ENCODE peak calls at places on chromosome 9, in four cellular contexts. O is kidney, K is HCT116, Z is sigmoid colon. C is an unnamed sample.

GRCh38 chr9:18347381-18348084 is 126.4 kb upstream of the ADAMTSL1 start:
- DNase-seq in Z (peak; percentile 69), O (no peak), K (no peak), C (no peak)

GRCh38 chr9:136057236-136058151 is 37.6 kb downstream of the NACC2 start:
- DNase-seq in Z (peak; percentile 53), O (no peak), K (no peak), C (no peak)

GRCh38 chr9:92974696-92975451 is 27.6 kb downstream of the FGD3 start:
- DNase-seq in O (no peak), K (no peak), Z (no peak), C (no peak)

GRCh38 chr9:130660683-130661460 is 3.5 kb upstream of the PRDM12 start:
- DNase-seq in O (no peak), K (no peak), Z (no peak), C (peak; percentile 46)

GRCh38 chr9:131296452-131296851 is 6.9 kb downstream of the PLPP7 start:
- DNase-seq in Z (no peak), O (no peak), K (no peak), C (peak; percentile 38)

GRCh38 chr9:73037613-73038012 is 84.8 kb upstream of the ALDH1A1 start:
- DNase-seq in Z (no peak), O (no peak), K (no peak), C (no peak)

GRCh38 chr9:131885144-131885609 is 145.3 kb upstream of the RAPGEF1 start:
- DNase-seq in O (no peak), Z (no peak), K (no peak), C (no peak)

GRCh38 chr9:95741631-95742030 is 133.9 kb upstream of the ERCC6L2 start:
- DNase-seq in Z (no peak), O (no peak), K (no peak), C (no peak)

GRCh38 chr9:122991370-122991830 is 42.1 kb upstream of the GPR21 start:
- DNase-seq in K (peak; percentile 31), Z (no peak), O (no peak), C (no peak)

GRCh38 chr9:109250311-109250741 is 70.5 kb downstream of the EPB41L4B start:
- DNase-seq in K (no peak), Z (no peak), O (no peak), C (no peak)

GRCh38 chr9:33297455-33297854 is 7.1 kb downstream of the NFX1 start:
- DNase-seq in K (no peak), O (no peak), Z (peak; percentile 71), C (no peak)

GRCh38 chr9:135105938-135106491 is 18.5 kb downstream of the OLFM1 start:
- DNase-seq in K (no peak), O (no peak), Z (no peak), C (no peak)

GRCh38 chr9:93118863-93119702 is 15.0 kb downstream of the NINJ1 start:
- DNase-seq in O (peak; percentile 72), Z (peak; percentile 64), K (no peak), C (peak; percentile 45)

GRCh38 chr9:136267261-136268111 is 21.9 kb upstream of the QSOX2 start:
- DNase-seq in Z (peak; percentile 92), O (peak; percentile 93), K (peak; percentile 56), C (no peak)

GRCh38 chr9:81128701-81129100 is 560.6 kb downstream of the TLE1 start:
- DNase-seq in K (no peak), Z (no peak), O (no peak), C (no peak)

GRCh38 chr9:75109210-75109839 is 21.0 kb downstream of the OSTF1 start:
- DNase-seq in Z (no peak), O (no peak), K (no peak), C (no peak)

GRCh38 chr9:83070257-83070656 is 7.3 kb upstream of the RASEF start:
- DNase-seq in Z (no peak), K (no peak), O (no peak), C (no peak)

GRCh38 chr9:21434202-21435014 is 5.8 kb upstream of the IFNA1 start:
- DNase-seq in K (peak; percentile 63), Z (no peak), O (no peak), C (no peak)

GRCh38 chr9:13603916-13604315 is 324.4 kb upstream of the MPDZ start:
- DNase-seq in K (no peak), Z (no peak), O (no peak), C (no peak)

GRCh38 chr9:79663878-79664277 is 92.1 kb downstream of the TLE4 start:
- DNase-seq in K (no peak), O (peak; percentile 54), Z (no peak), C (no peak)

GRCh38 chr9:126558051-126558665 is 55.6 kb upstream of the LMX1B start:
- DNase-seq in K (peak; percentile 39), Z (peak; percentile 73), O (no peak), C (no peak)

GRCh38 chr9:78982849-78983248 is 588.9 kb upstream of the TLE4 start:
- DNase-seq in O (no peak), Z (no peak), K (peak; percentile 18), C (no peak)

GRCh38 chr9:35905912-35906679 is at the start of gene HRCT1:
- DNase-seq in Z (peak; percentile 96), K (peak; percentile 74), O (peak; percentile 97), C (peak; percentile 94)
- H3K4me3 ChIP-seq in Z (no peak within 1 kb of the TSS), K (peak within 1 kb of the TSS; percentile 39), O (peak within 1 kb of the TSS; percentile 22), C (no peak within 1 kb of the TSS)

DNA sequence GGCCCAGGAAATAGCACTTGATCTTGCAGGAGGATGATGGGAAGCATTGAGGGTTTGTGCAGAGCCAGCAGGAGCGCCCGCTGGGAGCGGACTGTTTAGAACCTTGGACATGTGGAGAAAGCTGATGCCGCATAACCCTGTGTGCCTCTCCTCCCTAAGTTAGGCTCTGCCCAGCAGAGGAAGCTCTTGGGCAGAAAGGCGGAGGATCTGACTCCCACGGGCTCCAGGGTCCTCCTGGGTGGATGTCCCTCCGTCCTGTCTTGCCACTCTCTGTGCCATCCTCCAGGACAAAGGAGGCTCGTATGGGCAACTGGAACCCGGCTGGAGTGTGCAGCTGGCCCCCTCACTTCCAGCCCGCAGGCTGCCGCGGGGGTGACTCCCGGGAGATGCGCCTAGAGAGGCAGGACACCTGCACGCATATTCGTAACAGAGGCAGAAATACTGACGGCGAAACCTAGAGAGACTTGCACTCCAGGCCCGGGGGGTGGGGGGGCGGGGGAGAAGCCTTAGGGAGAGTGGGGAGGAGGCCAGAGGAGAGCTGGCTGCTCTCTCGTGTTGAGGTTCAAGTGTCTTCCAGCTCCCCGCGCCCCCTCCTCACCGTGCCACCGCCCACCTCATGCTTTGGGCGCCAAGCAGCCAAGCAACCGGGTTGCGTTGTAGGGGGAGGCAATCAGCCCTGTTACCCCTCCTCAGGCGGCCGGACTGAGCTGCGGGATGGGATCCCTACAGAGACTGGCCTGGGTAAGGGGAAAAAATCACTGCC is 5.4 kb upstream of the FOXE1 start:
- DNase-seq in O (no peak), Z (no peak), K (no peak), C (no peak)
- H3K4me3 ChIP-seq in O (no peak overlapping the region), Z (no peak overlapping the region), K (no peak overlapping the region), C (no peak overlapping the region)

DNA sequence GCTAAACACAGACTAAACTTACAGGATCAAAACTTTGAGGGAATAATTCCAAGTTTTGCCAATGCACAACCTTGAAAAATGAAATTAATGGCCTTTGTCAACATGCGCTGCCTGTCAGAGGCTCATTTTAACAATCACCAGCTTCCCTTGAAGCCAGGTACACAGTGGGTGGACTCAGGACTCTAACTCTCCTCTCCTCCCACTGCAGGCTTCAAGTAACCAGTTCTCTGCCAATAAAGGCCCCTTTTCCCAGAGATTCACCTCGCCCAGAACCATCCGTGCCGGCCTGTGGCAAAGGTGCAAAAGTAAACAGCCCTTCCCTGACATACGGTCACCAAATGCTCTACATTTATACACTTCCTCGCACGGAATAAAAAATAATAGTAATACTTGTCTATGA is 18.4 kb upstream of the FBP2 start:
- DNase-seq in K (no peak), O (no peak), Z (no peak), C (no peak)
- H3K4me3 ChIP-seq in K (no peak overlapping the region), O (no peak overlapping the region), Z (no peak overlapping the region), C (no peak overlapping the region)

GRCh38 chr9:129183495-129184308 is 5.6 kb upstream of the IER5L start:
- DNase-seq in Z (no peak), K (no peak), O (no peak), C (no peak)
- H3K4me3 ChIP-seq in Z (no peak overlapping the region), K (no peak overlapping the region), O (no peak overlapping the region), C (no peak overlapping the region)

GRCh38 chr9:98191210-98191609 is 1.2 kb downstream of the CORO2A start:
- DNase-seq in K (no peak), Z (no peak), O (no peak), C (no peak)
- H3K4me3 ChIP-seq in K (no peak overlapping the region), Z (no peak overlapping the region), O (no peak overlapping the region), C (peak overlapping the region; percentile 95)

GRCh38 chr9:128192601-128193371 is 1.4 kb upstream of the CIZ1 start:
- DNase-seq in K (peak; percentile 95), O (peak; percentile 96), Z (peak; percentile 93), C (peak; percentile 89)
- H3K4me3 ChIP-seq in K (peak overlapping the region; percentile 89), O (peak overlapping the region; percentile 45), Z (peak overlapping the region; percentile 66), C (peak overlapping the region; percentile 89)

C was measured in RWPE2.